ENCODE peak calls at places on chromosomes 7 and 10, in seven cellular contexts. One of them, this sample, is unnamed.

GRCh38 chr7:32163141-32163806 is 93.1 kb upstream of the PDE1C start:
- DNase-seq in memory B cell: no peak
- DNase-seq in activated gamma-delta T cell treated with Interleukin-2 at 50 U/mL for 16 hours: no peak
- DNase-seq in heart left ventricle: peak; percentile 75
- DNase-seq in stimulated activated CD8-positive, alpha-beta memory T cell treated with anti-CD3 and anti-CD28 coated beads, Interleukin-4, amount 100 ng/mL, for 48 hours: no peak
- DNase-seq in astrocyte of the cerebellum: peak; percentile 90
- DNase-seq in nephron progenitor cell: no peak
- DNase-seq in this sample: no peak

GRCh38 chr7:128841961-128842673 is 11.9 kb downstream of the FLNC start:
- DNase-seq in astrocyte of the cerebellum: no peak
- DNase-seq in memory B cell: peak; percentile 47
- DNase-seq in nephron progenitor cell: peak; percentile 65
- DNase-seq in stimulated activated CD8-positive, alpha-beta memory T cell treated with anti-CD3 and anti-CD28 coated beads, Interleukin-4, amount 100 ng/mL, for 48 hours: peak; percentile 76
- DNase-seq in heart left ventricle: no peak
- DNase-seq in activated gamma-delta T cell treated with Interleukin-2 at 50 U/mL for 16 hours: peak; percentile 49
- DNase-seq in this sample: peak; percentile 50

GRCh38 chr10:86291616-86292340 is 74.8 kb downstream of the GRID1 start:
- DNase-seq in heart left ventricle: no peak
- DNase-seq in nephron progenitor cell: peak; percentile 13
- DNase-seq in activated gamma-delta T cell treated with Interleukin-2 at 50 U/mL for 16 hours: no peak
- DNase-seq in astrocyte of the cerebellum: no peak
- DNase-seq in stimulated activated CD8-positive, alpha-beta memory T cell treated with anti-CD3 and anti-CD28 coated beads, Interleukin-4, amount 100 ng/mL, for 48 hours: no peak
- DNase-seq in memory B cell: no peak
- DNase-seq in this sample: no peak

GRCh38 chr7:139853576-139854511 is 24.8 kb downstream of the TBXAS1 start:
- DNase-seq in stimulated activated CD8-positive, alpha-beta memory T cell treated with anti-CD3 and anti-CD28 coated beads, Interleukin-4, amount 100 ng/mL, for 48 hours: no peak
- DNase-seq in heart left ventricle: no peak
- DNase-seq in activated gamma-delta T cell treated with Interleukin-2 at 50 U/mL for 16 hours: no peak
- DNase-seq in astrocyte of the cerebellum: peak; percentile 28
- DNase-seq in memory B cell: no peak
- DNase-seq in nephron progenitor cell: no peak
- DNase-seq in this sample: no peak

GRCh38 chr7:15977663-15978062 is 291.2 kb upstream of the MEOX2 start:
- DNase-seq in memory B cell: no peak
- DNase-seq in nephron progenitor cell: no peak
- DNase-seq in stimulated activated CD8-positive, alpha-beta memory T cell treated with anti-CD3 and anti-CD28 coated beads, Interleukin-4, amount 100 ng/mL, for 48 hours: no peak
- DNase-seq in heart left ventricle: no peak
- DNase-seq in astrocyte of the cerebellum: no peak
- DNase-seq in activated gamma-delta T cell treated with Interleukin-2 at 50 U/mL for 16 hours: no peak
- DNase-seq in this sample: no peak

GRCh38 chr10:132632091-132632561 is 94.5 kb downstream of the INPP5A start:
- DNase-seq in nephron progenitor cell: no peak
- DNase-seq in astrocyte of the cerebellum: no peak
- DNase-seq in stimulated activated CD8-positive, alpha-beta memory T cell treated with anti-CD3 and anti-CD28 coated beads, Interleukin-4, amount 100 ng/mL, for 48 hours: no peak
- DNase-seq in activated gamma-delta T cell treated with Interleukin-2 at 50 U/mL for 16 hours: no peak
- DNase-seq in heart left ventricle: peak; percentile 77
- DNase-seq in memory B cell: no peak
- DNase-seq in this sample: no peak

GRCh38 chr7:36155811-36156361 is 2.8 kb downstream of the EEPD1 start:
- DNase-seq in heart left ventricle: peak; percentile 76
- DNase-seq in memory B cell: no peak
- DNase-seq in astrocyte of the cerebellum: peak; percentile 38
- DNase-seq in nephron progenitor cell: peak; percentile 33
- DNase-seq in stimulated activated CD8-positive, alpha-beta memory T cell treated with anti-CD3 and anti-CD28 coated beads, Interleukin-4, amount 100 ng/mL, for 48 hours: no peak
- DNase-seq in activated gamma-delta T cell treated with Interleukin-2 at 50 U/mL for 16 hours: peak; percentile 27
- DNase-seq in this sample: no peak

GRCh38 chr10:110783509-110784103 is 88.1 kb upstream of the PDCD4 start:
- DNase-seq in memory B cell: no peak
- DNase-seq in activated gamma-delta T cell treated with Interleukin-2 at 50 U/mL for 16 hours: peak; percentile 43
- DNase-seq in heart left ventricle: no peak
- DNase-seq in stimulated activated CD8-positive, alpha-beta memory T cell treated with anti-CD3 and anti-CD28 coated beads, Interleukin-4, amount 100 ng/mL, for 48 hours: peak; percentile 79
- DNase-seq in nephron progenitor cell: no peak
- DNase-seq in astrocyte of the cerebellum: no peak
- DNase-seq in this sample: peak; percentile 73

GRCh38 chr7:55966851-55967250 is 2.5 kb downstream of the NIPSNAP2 start:
- DNase-seq in heart left ventricle: no peak
- DNase-seq in memory B cell: no peak
- DNase-seq in astrocyte of the cerebellum: no peak
- DNase-seq in nephron progenitor cell: no peak
- DNase-seq in activated gamma-delta T cell treated with Interleukin-2 at 50 U/mL for 16 hours: no peak
- DNase-seq in stimulated activated CD8-positive, alpha-beta memory T cell treated with anti-CD3 and anti-CD28 coated beads, Interleukin-4, amount 100 ng/mL, for 48 hours: no peak
- DNase-seq in this sample: no peak

GRCh38 chr10:131445623-131446022 is 134.1 kb upstream of the TCERG1L start:
- DNase-seq in heart left ventricle: no peak
- DNase-seq in memory B cell: no peak
- DNase-seq in activated gamma-delta T cell treated with Interleukin-2 at 50 U/mL for 16 hours: no peak
- DNase-seq in astrocyte of the cerebellum: no peak
- DNase-seq in nephron progenitor cell: no peak
- DNase-seq in stimulated activated CD8-positive, alpha-beta memory T cell treated with anti-CD3 and anti-CD28 coated beads, Interleukin-4, amount 100 ng/mL, for 48 hours: no peak
- DNase-seq in this sample: no peak

GRCh38 chr7:95596183-95597135 is at the start of gene PDK4:
- DNase-seq in nephron progenitor cell: peak; percentile 70
- DNase-seq in activated gamma-delta T cell treated with Interleukin-2 at 50 U/mL for 16 hours: no peak
- DNase-seq in heart left ventricle: peak; percentile 95
- DNase-seq in astrocyte of the cerebellum: no peak
- DNase-seq in stimulated activated CD8-positive, alpha-beta memory T cell treated with anti-CD3 and anti-CD28 coated beads, Interleukin-4, amount 100 ng/mL, for 48 hours: no peak
- DNase-seq in memory B cell: no peak
- DNase-seq in this sample: no peak

This sample was measured in CD8-positive, alpha-beta T cell.